ENCODE peak calls at places on chromosomes 7 and 10, in four cellular contexts. One of them, this sample, is unnamed.
A peak's percentile ranks its signal among the peaks of the same experiment; 100 is the strongest.

GRCh38 chr7:130409722-130410072 is 29.4 kb downstream of the CPA1 start:
- DNase-seq in cardiac fibroblast: no peak
- DNase-seq in WTC11: no peak
- DNase-seq in progenitor cell of endocrine pancreas: no peak
- DNase-seq in this sample: no peak

GRCh38 chr7:107687656-107688055 is 27.0 kb downstream of the SLC26A4 start:
- DNase-seq in cardiac fibroblast: no peak
- DNase-seq in WTC11: no peak
- DNase-seq in progenitor cell of endocrine pancreas: no peak
- DNase-seq in this sample: no peak

GRCh38 chr7:122006687-122007086 is 133.7 kb downstream of the PTPRZ1 start:
- DNase-seq in cardiac fibroblast: no peak
- DNase-seq in WTC11: no peak
- DNase-seq in progenitor cell of endocrine pancreas: no peak
- DNase-seq in this sample: no peak

GRCh38 chr10:62093863-62094291 is 174.8 kb downstream of the RTKN2 start:
- DNase-seq in cardiac fibroblast: peak; percentile 94
- DNase-seq in WTC11: no peak
- DNase-seq in progenitor cell of endocrine pancreas: no peak
- DNase-seq in this sample: no peak

GRCh38 chr10:58756126-58756525 is 243.5 kb downstream of the BICC1 start:
- DNase-seq in cardiac fibroblast: peak; percentile 68
- DNase-seq in WTC11: no peak
- DNase-seq in progenitor cell of endocrine pancreas: no peak
- DNase-seq in this sample: no peak

GRCh38 chr10:116691079-116691398 is 51.3 kb downstream of the HSPA12A start:
- DNase-seq in cardiac fibroblast: no peak
- DNase-seq in WTC11: no peak
- DNase-seq in progenitor cell of endocrine pancreas: no peak
- DNase-seq in this sample: no peak

GRCh38 chr7:106916689-106917088 is 51.6 kb downstream of the PIK3CG start:
- DNase-seq in cardiac fibroblast: no peak
- DNase-seq in WTC11: no peak
- DNase-seq in progenitor cell of endocrine pancreas: no peak
- DNase-seq in this sample: no peak

GRCh38 chr7:78760620-78761355 is 692.7 kb downstream of the MAGI2 start:
- DNase-seq in cardiac fibroblast: no peak
- DNase-seq in WTC11: no peak
- DNase-seq in progenitor cell of endocrine pancreas: no peak
- DNase-seq in this sample: no peak

GRCh38 chr7:4134631-4135030 is 547.5 kb upstream of the FOXK1 start:
- DNase-seq in cardiac fibroblast: no peak
- DNase-seq in WTC11: no peak
- DNase-seq in progenitor cell of endocrine pancreas: no peak
- DNase-seq in this sample: no peak

GRCh38 chr7:2873686-2874551 is 29.8 kb upstream of the GNA12 start:
- DNase-seq in cardiac fibroblast: peak; percentile 92
- DNase-seq in WTC11: no peak
- DNase-seq in progenitor cell of endocrine pancreas: no peak
- DNase-seq in this sample: no peak

GRCh38 chr10:11285171-11285570 is 267.5 kb downstream of the CELF2 start:
- DNase-seq in cardiac fibroblast: peak; percentile 3
- DNase-seq in WTC11: no peak
- DNase-seq in progenitor cell of endocrine pancreas: no peak
- DNase-seq in this sample: no peak

GRCh38 chr10:121772890-121773289 is 154.9 kb downstream of the ATE1 start:
- DNase-seq in cardiac fibroblast: peak; percentile 13
- DNase-seq in WTC11: no peak
- DNase-seq in progenitor cell of endocrine pancreas: no peak
- DNase-seq in this sample: no peak

GRCh38 chr10:130024779-130025178 is 60.7 kb upstream of the EBF3 start:
- DNase-seq in cardiac fibroblast: no peak
- DNase-seq in WTC11: no peak
- DNase-seq in progenitor cell of endocrine pancreas: no peak
- DNase-seq in this sample: no peak

GRCh38 chr7:100119701-100120517 is 475 bp downstream of the CNPY4 start:
- DNase-seq in cardiac fibroblast: peak; percentile 67
- DNase-seq in WTC11: peak; percentile 65
- DNase-seq in progenitor cell of endocrine pancreas: no peak
- DNase-seq in this sample: peak; percentile 70

GRCh38 chr7:128790297-128791037 is 1.3 kb upstream of the CCDC136 start:
- DNase-seq in cardiac fibroblast: no peak
- DNase-seq in WTC11: peak; percentile 32
- DNase-seq in progenitor cell of endocrine pancreas: no peak
- DNase-seq in this sample: no peak

GRCh38 chr10:118722694-118723093 is 32.1 kb downstream of the CACUL1 start:
- DNase-seq in cardiac fibroblast: no peak
- DNase-seq in WTC11: no peak
- DNase-seq in progenitor cell of endocrine pancreas: no peak
- DNase-seq in this sample: no peak

GRCh38 chr7:130137207-130137606 is 66.9 kb downstream of the KLHDC10 start:
- DNase-seq in cardiac fibroblast: no peak
- DNase-seq in WTC11: no peak
- DNase-seq in progenitor cell of endocrine pancreas: no peak
- DNase-seq in this sample: no peak

GRCh38 chr7:151309306-151309705 is 32.3 kb upstream of the NUB1 start:
- DNase-seq in cardiac fibroblast: peak; percentile 78
- DNase-seq in WTC11: no peak
- DNase-seq in progenitor cell of endocrine pancreas: no peak
- DNase-seq in this sample: no peak

GRCh38 chr10:21649441-21649872 is 115.4 kb downstream of the MLLT10 start:
- DNase-seq in cardiac fibroblast: no peak
- DNase-seq in WTC11: no peak
- DNase-seq in progenitor cell of endocrine pancreas: no peak
- DNase-seq in this sample: no peak

GRCh38 chr10:59830601-59831259 is 75.6 kb downstream of the CCDC6 start:
- DNase-seq in cardiac fibroblast: peak; percentile 75
- DNase-seq in WTC11: peak; percentile 70
- DNase-seq in progenitor cell of endocrine pancreas: peak; percentile 16
- DNase-seq in this sample: peak; percentile 66

GRCh38 chr10:119634219-119634544 is 17.0 kb upstream of the BAG3 start:
- DNase-seq in cardiac fibroblast: peak; percentile 55
- DNase-seq in WTC11: no peak
- DNase-seq in progenitor cell of endocrine pancreas: no peak
- DNase-seq in this sample: no peak

GRCh38 chr7:128687131-128687530 is 15.0 kb downstream of the GARIN1A start:
- DNase-seq in cardiac fibroblast: no peak
- DNase-seq in WTC11: no peak
- DNase-seq in progenitor cell of endocrine pancreas: no peak
- DNase-seq in this sample: no peak

GRCh38 chr7:67359900-67360299 is 363.3 kb downstream of the TYW1 start:
- DNase-seq in cardiac fibroblast: no peak
- DNase-seq in WTC11: no peak
- DNase-seq in progenitor cell of endocrine pancreas: no peak
- DNase-seq in this sample: no peak

GRCh38 chr7:35482231-35482630 is 212.7 kb downstream of the HERPUD2 start:
- DNase-seq in cardiac fibroblast: no peak
- DNase-seq in WTC11: no peak
- DNase-seq in progenitor cell of endocrine pancreas: no peak
- DNase-seq in this sample: no peak

GRCh38 chr10:24820616-24821015 is 96.9 kb upstream of the ARHGAP21 start:
- DNase-seq in cardiac fibroblast: no peak
- DNase-seq in WTC11: no peak
- DNase-seq in progenitor cell of endocrine pancreas: no peak
- DNase-seq in this sample: no peak

GRCh38 chr7:12686234-12686893 is 1.1 kb upstream of the ARL4A start:
- DNase-seq in cardiac fibroblast: peak; percentile 92
- DNase-seq in WTC11: peak; percentile 94
- DNase-seq in progenitor cell of endocrine pancreas: peak; percentile 94
- DNase-seq in this sample: peak; percentile 98
- TF ChIP-seq CTCF in cardiac fibroblast: peak; percentile 54
- TF ChIP-seq CTCF in WTC11: peak; percentile 91
- TF ChIP-seq CTCF in progenitor cell of endocrine pancreas: peak; percentile 98
- TF ChIP-seq CTCF in this sample: peak; percentile 98

GRCh38 chr10:97709746-97710078 is 3.8 kb upstream of the MARVELD1 start:
- DNase-seq in cardiac fibroblast: no peak
- DNase-seq in WTC11: no peak
- DNase-seq in progenitor cell of endocrine pancreas: no peak
- DNase-seq in this sample: no peak
- TF ChIP-seq CTCF in cardiac fibroblast: no peak
- TF ChIP-seq CTCF in WTC11: no peak
- TF ChIP-seq CTCF in progenitor cell of endocrine pancreas: no peak
- TF ChIP-seq CTCF in this sample: no peak

GRCh38 chr7:138773176-138773575 is 24.6 kb upstream of the TMEM213 start:
- DNase-seq in cardiac fibroblast: no peak
- DNase-seq in WTC11: no peak
- DNase-seq in progenitor cell of endocrine pancreas: no peak
- DNase-seq in this sample: no peak

GRCh38 chr7:138770904-138771303 is 26.9 kb upstream of the TMEM213 start:
- DNase-seq in cardiac fibroblast: no peak
- DNase-seq in WTC11: no peak
- DNase-seq in progenitor cell of endocrine pancreas: no peak
- DNase-seq in this sample: no peak

GRCh38 chr7:138768251-138768650 is 29.5 kb upstream of the TMEM213 start:
- DNase-seq in cardiac fibroblast: no peak
- DNase-seq in WTC11: no peak
- DNase-seq in progenitor cell of endocrine pancreas: no peak
- DNase-seq in this sample: no peak

GRCh38 chr7:138776156-138776833 is 21.5 kb upstream of the TMEM213 start:
- DNase-seq in cardiac fibroblast: no peak
- DNase-seq in WTC11: no peak
- DNase-seq in progenitor cell of endocrine pancreas: no peak
- DNase-seq in this sample: no peak

GRCh38 chr7:138773817-138774216 is 24.0 kb upstream of the TMEM213 start:
- DNase-seq in cardiac fibroblast: no peak
- DNase-seq in WTC11: peak; percentile 77
- DNase-seq in progenitor cell of endocrine pancreas: peak; percentile 18
- DNase-seq in this sample: no peak
- TF ChIP-seq CTCF in cardiac fibroblast: no peak
- TF ChIP-seq CTCF in WTC11: no peak
- TF ChIP-seq CTCF in progenitor cell of endocrine pancreas: peak; percentile 19
- TF ChIP-seq CTCF in this sample: no peak

DNA sequence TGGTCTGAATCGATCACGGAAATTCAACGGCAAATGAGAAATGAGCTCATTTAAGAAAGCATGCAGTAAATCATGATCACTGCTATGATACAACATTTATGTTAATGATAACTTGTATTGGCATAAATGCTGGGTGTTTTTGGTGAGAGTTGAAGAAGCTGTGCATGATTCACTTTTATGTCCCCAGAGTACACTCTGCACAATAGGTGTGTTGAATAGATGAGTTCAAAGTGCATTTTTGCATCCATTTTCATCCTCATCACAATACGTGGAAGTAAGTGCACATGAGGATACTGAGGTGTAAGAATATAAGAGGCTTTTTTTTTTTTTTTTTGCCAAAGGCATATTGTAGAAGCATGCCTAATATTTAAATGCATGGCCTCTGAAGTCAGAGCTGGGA is 169.4 kb downstream of the PPP1R17 start:
- DNase-seq in cardiac fibroblast: no peak
- DNase-seq in WTC11: no peak
- DNase-seq in progenitor cell of endocrine pancreas: no peak
- DNase-seq in this sample: no peak
- TF ChIP-seq CTCF in cardiac fibroblast: no peak
- TF ChIP-seq CTCF in WTC11: no peak
- TF ChIP-seq CTCF in progenitor cell of endocrine pancreas: no peak
- TF ChIP-seq CTCF in this sample: no peak

DNA sequence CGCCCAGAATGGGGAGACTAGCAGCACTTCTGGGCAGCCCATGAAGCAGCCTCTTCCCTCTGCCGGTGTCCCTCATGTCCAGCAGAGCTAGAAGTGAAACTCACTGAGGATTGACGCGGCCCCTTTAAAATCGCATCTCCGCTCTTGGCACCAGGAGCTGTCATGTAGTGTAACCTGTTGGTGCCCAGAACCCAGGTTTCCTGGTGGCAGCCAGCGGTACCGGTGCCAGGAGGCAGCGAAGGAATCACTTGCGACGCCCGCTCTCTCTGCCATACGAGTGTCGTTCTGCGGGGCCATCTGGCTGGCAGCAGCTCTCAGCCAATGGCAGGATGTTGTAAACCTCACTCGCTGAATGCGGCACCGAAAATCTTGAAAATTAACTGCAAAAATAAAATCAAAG is 82.7 kb downstream of the CUX1 start:
- DNase-seq in cardiac fibroblast: no peak
- DNase-seq in WTC11: no peak
- DNase-seq in progenitor cell of endocrine pancreas: no peak
- DNase-seq in this sample: no peak
- TF ChIP-seq CTCF in cardiac fibroblast: no peak
- TF ChIP-seq CTCF in WTC11: no peak
- TF ChIP-seq CTCF in progenitor cell of endocrine pancreas: no peak
- TF ChIP-seq CTCF in this sample: no peak

GRCh38 chr10:50417486-50417905 is 166.2 kb upstream of the ASAH2 start:
- DNase-seq in cardiac fibroblast: peak; percentile 40
- DNase-seq in WTC11: no peak
- DNase-seq in progenitor cell of endocrine pancreas: no peak
- DNase-seq in this sample: no peak
- TF ChIP-seq CTCF in cardiac fibroblast: no peak
- TF ChIP-seq CTCF in WTC11: no peak
- TF ChIP-seq CTCF in progenitor cell of endocrine pancreas: no peak
- TF ChIP-seq CTCF in this sample: no peak

GRCh38 chr7:135706038-135706742 is 21.8 kb downstream of the SLC13A4 start:
- DNase-seq in cardiac fibroblast: no peak
- DNase-seq in WTC11: no peak
- DNase-seq in progenitor cell of endocrine pancreas: no peak
- DNase-seq in this sample: no peak

GRCh38 chr7:135706858-135707569 is 21.0 kb downstream of the SLC13A4 start:
- DNase-seq in cardiac fibroblast: no peak
- DNase-seq in WTC11: no peak
- DNase-seq in progenitor cell of endocrine pancreas: no peak
- DNase-seq in this sample: no peak

GRCh38 chr7:135704698-135705097 is 23.3 kb downstream of the SLC13A4 start:
- DNase-seq in cardiac fibroblast: no peak
- DNase-seq in WTC11: no peak
- DNase-seq in progenitor cell of endocrine pancreas: no peak
- DNase-seq in this sample: no peak

GRCh38 chr7:135707570-135707966 is 20.4 kb downstream of the SLC13A4 start:
- DNase-seq in cardiac fibroblast: no peak
- DNase-seq in WTC11: no peak
- DNase-seq in progenitor cell of endocrine pancreas: no peak
- DNase-seq in this sample: no peak

GRCh38 chr7:135704074-135704473 is 23.9 kb downstream of the SLC13A4 start:
- DNase-seq in cardiac fibroblast: no peak
- DNase-seq in WTC11: peak; percentile 76
- DNase-seq in progenitor cell of endocrine pancreas: no peak
- DNase-seq in this sample: no peak
- TF ChIP-seq CTCF in cardiac fibroblast: peak; percentile 30
- TF ChIP-seq CTCF in WTC11: peak; percentile 75
- TF ChIP-seq CTCF in progenitor cell of endocrine pancreas: peak; percentile 31
- TF ChIP-seq CTCF in this sample: peak; percentile 39

This sample was measured in endothelial cell.